ENCODE peak calls at places on chromosomes 12 and 14, in eight cellular contexts. One of them, this sample, is unnamed. For H3K4me1 and H3K36me3, the result is how much of the 10 kb centered on the place peaks cover.

GRCh38 chr14:20379743-20380142 is 33.6 kb downstream of the TEP1 start:
- DNase-seq in ovary: no peak
- DNase-seq in heart right ventricle: no peak
- DNase-seq in colonic mucosa: no peak
- DNase-seq in Caco-2: no peak
- DNase-seq in spleen: no peak
- DNase-seq in uterus: no peak
- DNase-seq in fibroblast of lung: no peak
- DNase-seq in this sample: no peak

GRCh38 chr14:92093320-92093719 is 13.1 kb downstream of the ATXN3 start:
- DNase-seq in uterus: no peak
- DNase-seq in Caco-2: peak
- DNase-seq in heart right ventricle: no peak
- DNase-seq in spleen: no peak
- DNase-seq in ovary: no peak
- DNase-seq in colonic mucosa: no peak
- DNase-seq in fibroblast of lung: no peak
- DNase-seq in this sample: no peak

GRCh38 chr12:51393676-51394545 is 2.7 kb upstream of the GALNT6 start:
- DNase-seq in spleen: no peak
- DNase-seq in heart right ventricle: no peak
- DNase-seq in colonic mucosa: no peak
- DNase-seq in fibroblast of lung: peak
- DNase-seq in Caco-2: no peak
- DNase-seq in uterus: no peak
- DNase-seq in ovary: no peak
- DNase-seq in this sample: no peak

GRCh38 chr12:85562765-85563164 is 273.4 kb downstream of the RASSF9 start:
- DNase-seq in colonic mucosa: no peak
- DNase-seq in fibroblast of lung: no peak
- DNase-seq in heart right ventricle: no peak
- DNase-seq in ovary: no peak
- DNase-seq in spleen: no peak
- DNase-seq in uterus: no peak
- DNase-seq in Caco-2: no peak
- DNase-seq in this sample: no peak

GRCh38 chr12:29782285-29782820 is 1.4 kb downstream of the TMTC1 start:
- DNase-seq in colonic mucosa: no peak
- DNase-seq in Caco-2: no peak
- DNase-seq in fibroblast of lung: peak
- DNase-seq in heart right ventricle: no peak
- DNase-seq in uterus: no peak
- DNase-seq in spleen: no peak
- DNase-seq in ovary: no peak
- DNase-seq in this sample: no peak

GRCh38 chr12:130568041-130568440 is 148.1 kb downstream of the RIMBP2 start:
- DNase-seq in colonic mucosa: no peak
- DNase-seq in fibroblast of lung: no peak
- DNase-seq in heart right ventricle: no peak
- DNase-seq in spleen: no peak
- DNase-seq in uterus: no peak
- DNase-seq in ovary: no peak
- DNase-seq in Caco-2: no peak
- DNase-seq in this sample: no peak

GRCh38 chr14:76922599-76922998 is 96.4 kb downstream of the LRRC74A start:
- DNase-seq in uterus: no peak
- DNase-seq in heart right ventricle: no peak
- DNase-seq in Caco-2: no peak
- DNase-seq in spleen: no peak
- DNase-seq in ovary: no peak
- DNase-seq in fibroblast of lung: peak
- DNase-seq in colonic mucosa: no peak
- DNase-seq in this sample: no peak

GRCh38 chr14:80387563-80387981 is 176.3 kb upstream of the DIO2 start:
- DNase-seq in uterus: no peak
- DNase-seq in spleen: no peak
- DNase-seq in colonic mucosa: no peak
- DNase-seq in Caco-2: no peak
- DNase-seq in ovary: no peak
- DNase-seq in heart right ventricle: no peak
- DNase-seq in fibroblast of lung: no peak
- DNase-seq in this sample: no peak

GRCh38 chr14:52071675-52072074 is 2.8 kb upstream of the NID2 start:
- DNase-seq in uterus: no peak
- DNase-seq in fibroblast of lung: peak
- DNase-seq in colonic mucosa: no peak
- DNase-seq in heart right ventricle: no peak
- DNase-seq in spleen: no peak
- DNase-seq in ovary: no peak
- DNase-seq in Caco-2: peak
- DNase-seq in this sample: no peak

GRCh38 chr12:63445266-63445665 is 223.0 kb downstream of the DPY19L2 start:
- DNase-seq in spleen: no peak
- DNase-seq in colonic mucosa: no peak
- DNase-seq in heart right ventricle: no peak
- DNase-seq in fibroblast of lung: no peak
- DNase-seq in Caco-2: no peak
- DNase-seq in ovary: no peak
- DNase-seq in uterus: no peak
- DNase-seq in this sample: no peak

GRCh38 chr14:34199585-34199984 is 248.7 kb upstream of the EGLN3 start:
- DNase-seq in uterus: no peak
- DNase-seq in Caco-2: no peak
- DNase-seq in colonic mucosa: no peak
- DNase-seq in spleen: no peak
- DNase-seq in heart right ventricle: no peak
- DNase-seq in ovary: no peak
- DNase-seq in fibroblast of lung: peak
- DNase-seq in this sample: no peak

GRCh38 chr14:52235434-52235833 is 32.1 kb upstream of the PTGDR start:
- DNase-seq in fibroblast of lung: no peak
- DNase-seq in spleen: no peak
- DNase-seq in heart right ventricle: no peak
- DNase-seq in Caco-2: no peak
- DNase-seq in uterus: no peak
- DNase-seq in ovary: no peak
- DNase-seq in colonic mucosa: no peak
- DNase-seq in this sample: no peak

GRCh38 chr14:34920339-34920738 is 45.2 kb upstream of the BAZ1A start:
- DNase-seq in heart right ventricle: no peak
- DNase-seq in colonic mucosa: no peak
- DNase-seq in ovary: no peak
- DNase-seq in Caco-2: no peak
- DNase-seq in uterus: no peak
- DNase-seq in spleen: no peak
- DNase-seq in fibroblast of lung: peak
- DNase-seq in this sample: no peak

GRCh38 chr12:93243689-93244513 is 133.8 kb upstream of the NUDT4 start:
- DNase-seq in spleen: no peak
- DNase-seq in Caco-2: peak
- DNase-seq in fibroblast of lung: peak
- DNase-seq in colonic mucosa: peak
- DNase-seq in ovary: peak
- DNase-seq in heart right ventricle: no peak
- DNase-seq in uterus: peak
- DNase-seq in this sample: no peak

GRCh38 chr12:70154960-70155589 is 88.2 kb upstream of the CNOT2 start:
- DNase-seq in heart right ventricle: no peak
- DNase-seq in fibroblast of lung: peak
- DNase-seq in uterus: no peak
- DNase-seq in Caco-2: no peak
- DNase-seq in ovary: no peak
- DNase-seq in colonic mucosa: no peak
- DNase-seq in spleen: no peak
- DNase-seq in this sample: no peak

GRCh38 chr14:92382677-92383076 is 59.7 kb downstream of the SLC24A4 start:
- DNase-seq in uterus: no peak
- DNase-seq in spleen: peak
- DNase-seq in fibroblast of lung: no peak
- DNase-seq in colonic mucosa: no peak
- DNase-seq in Caco-2: peak
- DNase-seq in ovary: no peak
- DNase-seq in heart right ventricle: no peak
- DNase-seq in this sample: no peak

GRCh38 chr14:88989911-88990310 is 165.5 kb downstream of the TTC8 start:
- DNase-seq in uterus: no peak
- DNase-seq in ovary: no peak
- DNase-seq in spleen: no peak
- DNase-seq in fibroblast of lung: no peak
- DNase-seq in Caco-2: no peak
- DNase-seq in heart right ventricle: no peak
- DNase-seq in colonic mucosa: no peak
- DNase-seq in this sample: no peak

GRCh38 chr12:67650127-67650495 is 1.6 kb downstream of the DYRK2 start:
- DNase-seq in Caco-2: no peak
- DNase-seq in colonic mucosa: peak
- DNase-seq in spleen: peak
- DNase-seq in uterus: peak
- DNase-seq in fibroblast of lung: peak
- DNase-seq in ovary: peak
- DNase-seq in heart right ventricle: peak
- DNase-seq in this sample: no peak

GRCh38 chr12:125336246-125336645 is 271.0 kb downstream of the AACS start:
- DNase-seq in colonic mucosa: no peak
- DNase-seq in ovary: no peak
- DNase-seq in heart right ventricle: no peak
- DNase-seq in fibroblast of lung: no peak
- DNase-seq in uterus: no peak
- DNase-seq in spleen: no peak
- DNase-seq in Caco-2: no peak
- DNase-seq in this sample: no peak

GRCh38 chr14:34718750-34719304 is 4.4 kb upstream of the CFL2 start:
- DNase-seq in fibroblast of lung: peak
- DNase-seq in colonic mucosa: no peak
- DNase-seq in Caco-2: no peak
- DNase-seq in heart right ventricle: no peak
- DNase-seq in ovary: no peak
- DNase-seq in uterus: no peak
- DNase-seq in spleen: no peak
- DNase-seq in this sample: no peak

GRCh38 chr12:76399040-76399439 is 50.8 kb upstream of the BBS10 start:
- DNase-seq in colonic mucosa: no peak
- DNase-seq in ovary: no peak
- DNase-seq in fibroblast of lung: no peak
- DNase-seq in heart right ventricle: no peak
- DNase-seq in uterus: no peak
- DNase-seq in Caco-2: no peak
- DNase-seq in spleen: no peak
- DNase-seq in this sample: no peak

GRCh38 chr12:14473707-14474287 is 93.9 kb downstream of the PLBD1 start:
- DNase-seq in heart right ventricle: no peak
- DNase-seq in uterus: no peak
- DNase-seq in fibroblast of lung: peak
- DNase-seq in colonic mucosa: no peak
- DNase-seq in ovary: no peak
- DNase-seq in spleen: no peak
- DNase-seq in Caco-2: no peak
- DNase-seq in this sample: no peak

GRCh38 chr12:67415473-67415872 is 146.3 kb downstream of the CAND1 start:
- DNase-seq in ovary: no peak
- DNase-seq in heart right ventricle: no peak
- DNase-seq in fibroblast of lung: peak
- DNase-seq in Caco-2: peak
- DNase-seq in uterus: no peak
- DNase-seq in colonic mucosa: no peak
- DNase-seq in spleen: no peak
- DNase-seq in this sample: no peak

GRCh38 chr12:6264402-6265037 is 46.0 kb upstream of the PLEKHG6 start:
- DNase-seq in uterus: no peak
- DNase-seq in ovary: no peak
- DNase-seq in spleen: peak
- DNase-seq in Caco-2: no peak
- DNase-seq in heart right ventricle: no peak
- DNase-seq in fibroblast of lung: no peak
- DNase-seq in colonic mucosa: peak
- DNase-seq in this sample: no peak
- H3K4me1 ChIP-seq in uterus: under half
- H3K4me1 ChIP-seq in ovary: under half
- H3K4me1 ChIP-seq in spleen: under half
- H3K4me1 ChIP-seq in Caco-2: under half
- H3K4me1 ChIP-seq in heart right ventricle: under half
- H3K4me1 ChIP-seq in fibroblast of lung: under half
- H3K4me1 ChIP-seq in colonic mucosa: under half
- H3K4me1 ChIP-seq in this sample: under half

GRCh38 chr12:3456809-3457208 is 34.2 kb upstream of the PRMT8 start:
- DNase-seq in heart right ventricle: no peak
- DNase-seq in spleen: no peak
- DNase-seq in fibroblast of lung: no peak
- DNase-seq in ovary: no peak
- DNase-seq in uterus: no peak
- DNase-seq in Caco-2: peak
- DNase-seq in colonic mucosa: no peak
- DNase-seq in this sample: no peak
- TF ChIP-seq CTCF in heart right ventricle: no peak
- TF ChIP-seq CTCF in spleen: no peak
- TF ChIP-seq CTCF in fibroblast of lung: no peak
- TF ChIP-seq CTCF in ovary: no peak
- TF ChIP-seq CTCF in uterus: no peak
- TF ChIP-seq CTCF in Caco-2: no peak
- TF ChIP-seq CTCF in colonic mucosa: no peak
- TF ChIP-seq CTCF in this sample: no peak

GRCh38 chr14:96384053-96384452 is 7.9 kb upstream of the AK7 start:
- DNase-seq in heart right ventricle: no peak
- DNase-seq in spleen: no peak
- DNase-seq in Caco-2: no peak
- DNase-seq in ovary: no peak
- DNase-seq in fibroblast of lung: no peak
- DNase-seq in colonic mucosa: no peak
- DNase-seq in uterus: no peak
- DNase-seq in this sample: no peak
- H3K36me3 ChIP-seq in heart right ventricle: under half
- H3K36me3 ChIP-seq in spleen: under half
- H3K36me3 ChIP-seq in Caco-2: under half
- H3K36me3 ChIP-seq in ovary: under half
- H3K36me3 ChIP-seq in fibroblast of lung: under half
- H3K36me3 ChIP-seq in colonic mucosa: under half
- H3K36me3 ChIP-seq in uterus: under half
- H3K36me3 ChIP-seq in this sample: under half

GRCh38 chr14:75141062-75141461 is 14.2 kb upstream of the NEK9 start:
- DNase-seq in uterus: no peak
- DNase-seq in Caco-2: no peak
- DNase-seq in spleen: no peak
- DNase-seq in fibroblast of lung: no peak
- DNase-seq in heart right ventricle: no peak
- DNase-seq in colonic mucosa: no peak
- DNase-seq in ovary: no peak
- DNase-seq in this sample: no peak

GRCh38 chr14:75140620-75141019 is 13.8 kb upstream of the NEK9 start:
- DNase-seq in uterus: no peak
- DNase-seq in Caco-2: no peak
- DNase-seq in ovary: no peak
- DNase-seq in heart right ventricle: no peak
- DNase-seq in fibroblast of lung: no peak
- DNase-seq in colonic mucosa: no peak
- DNase-seq in spleen: no peak
- DNase-seq in this sample: no peak

GRCh38 chr14:75141967-75142366 is 15.1 kb upstream of the NEK9 start:
- DNase-seq in fibroblast of lung: peak
- DNase-seq in Caco-2: peak
- DNase-seq in uterus: no peak
- DNase-seq in colonic mucosa: no peak
- DNase-seq in ovary: no peak
- DNase-seq in spleen: no peak
- DNase-seq in heart right ventricle: no peak
- DNase-seq in this sample: no peak

GRCh38 chr14:75143761-75144527 is 17.1 kb upstream of the NEK9 start:
- DNase-seq in uterus: no peak
- DNase-seq in fibroblast of lung: no peak
- DNase-seq in ovary: no peak
- DNase-seq in Caco-2: no peak
- DNase-seq in heart right ventricle: no peak
- DNase-seq in colonic mucosa: no peak
- DNase-seq in spleen: no peak
- DNase-seq in this sample: no peak

GRCh38 chr14:75142494-75142893 is 15.6 kb upstream of the NEK9 start:
- DNase-seq in heart right ventricle: no peak
- DNase-seq in colonic mucosa: no peak
- DNase-seq in ovary: no peak
- DNase-seq in spleen: no peak
- DNase-seq in uterus: no peak
- DNase-seq in fibroblast of lung: no peak
- DNase-seq in Caco-2: no peak
- DNase-seq in this sample: no peak
- H3K4me1 ChIP-seq in heart right ventricle: half or more
- H3K4me1 ChIP-seq in colonic mucosa: under half
- H3K4me1 ChIP-seq in ovary: under half
- H3K4me1 ChIP-seq in spleen: half or more
- H3K4me1 ChIP-seq in uterus: under half
- H3K4me1 ChIP-seq in fibroblast of lung: under half
- H3K4me1 ChIP-seq in Caco-2: under half
- H3K4me1 ChIP-seq in this sample: under half